ENCODE peak calls at places on chromosomes 16 and 17, in seven cellular contexts. One of them, this sample, is unnamed.

GRCh38 chr17:75835315-75835987 is 8.8 kb downstream of the UNC13D start:
- DNase-seq in GM12878: no peak
- DNase-seq in spleen: no peak
- DNase-seq in stomach: no peak
- DNase-seq in prostate gland: no peak
- DNase-seq in transverse colon: no peak
- DNase-seq in K562: no peak
- DNase-seq in this sample: no peak

GRCh38 chr17:72640415-72641165 is 451.9 kb downstream of the SLC39A11 start:
- DNase-seq in GM12878: no peak
- DNase-seq in spleen: no peak
- DNase-seq in stomach: peak
- DNase-seq in prostate gland: peak
- DNase-seq in transverse colon: peak
- DNase-seq in K562: no peak
- DNase-seq in this sample: no peak

GRCh38 chr16:62213763-62214162 is 177.5 kb upstream of the CDH8 start:
- DNase-seq in GM12878: no peak
- DNase-seq in spleen: no peak
- DNase-seq in stomach: no peak
- DNase-seq in prostate gland: no peak
- DNase-seq in transverse colon: no peak
- DNase-seq in K562: no peak
- DNase-seq in this sample: no peak

GRCh38 chr16:19282101-19282500 is 3.4 kb upstream of the CLEC19A start:
- DNase-seq in GM12878: no peak
- DNase-seq in spleen: no peak
- DNase-seq in stomach: no peak
- DNase-seq in prostate gland: no peak
- DNase-seq in transverse colon: no peak
- DNase-seq in K562: no peak
- DNase-seq in this sample: no peak

GRCh38 chr16:83940630-83941378 is 12.2 kb upstream of the OSGIN1 start:
- DNase-seq in GM12878: no peak
- DNase-seq in spleen: no peak
- DNase-seq in stomach: no peak
- DNase-seq in prostate gland: no peak
- DNase-seq in transverse colon: no peak
- DNase-seq in K562: no peak
- DNase-seq in this sample: no peak

GRCh38 chr17:66451188-66452149 is 149.1 kb downstream of the PRKCA start:
- DNase-seq in GM12878: no peak
- DNase-seq in spleen: no peak
- DNase-seq in stomach: peak
- DNase-seq in prostate gland: no peak
- DNase-seq in transverse colon: peak
- DNase-seq in K562: peak
- DNase-seq in this sample: no peak

GRCh38 chr17:64547354-64547753 is 40.6 kb downstream of the CEP95 start:
- DNase-seq in GM12878: no peak
- DNase-seq in spleen: no peak
- DNase-seq in stomach: no peak
- DNase-seq in prostate gland: no peak
- DNase-seq in transverse colon: no peak
- DNase-seq in K562: peak
- DNase-seq in this sample: no peak

GRCh38 chr16:54886078-54886477 is 44.6 kb upstream of the IRX5 start:
- DNase-seq in GM12878: no peak
- DNase-seq in spleen: no peak
- DNase-seq in stomach: no peak
- DNase-seq in prostate gland: no peak
- DNase-seq in transverse colon: no peak
- DNase-seq in K562: peak
- DNase-seq in this sample: no peak

GRCh38 chr16:52812945-52813556 is 239.6 kb downstream of the CHD9NB start:
- DNase-seq in GM12878: no peak
- DNase-seq in spleen: no peak
- DNase-seq in stomach: no peak
- DNase-seq in prostate gland: no peak
- DNase-seq in transverse colon: no peak
- DNase-seq in K562: peak
- DNase-seq in this sample: no peak

GRCh38 chr17:48176456-48176855 is 68.9 kb downstream of the SNX11 start:
- DNase-seq in GM12878: no peak
- DNase-seq in spleen: no peak
- DNase-seq in stomach: no peak
- DNase-seq in prostate gland: no peak
- DNase-seq in transverse colon: no peak
- DNase-seq in K562: no peak
- DNase-seq in this sample: no peak

GRCh38 chr17:68458260-68459029 is 1.1 kb upstream of the WIPI1 start:
- DNase-seq in GM12878: no peak
- DNase-seq in spleen: no peak
- DNase-seq in stomach: no peak
- DNase-seq in prostate gland: no peak
- DNase-seq in transverse colon: no peak
- DNase-seq in K562: no peak
- DNase-seq in this sample: no peak

GRCh38 chr17:34306466-34306865 is 12.8 kb upstream of the CCL8 start:
- DNase-seq in GM12878: no peak
- DNase-seq in spleen: no peak
- DNase-seq in stomach: no peak
- DNase-seq in prostate gland: no peak
- DNase-seq in transverse colon: no peak
- DNase-seq in K562: peak
- DNase-seq in this sample: peak

GRCh38 chr17:28133562-28133970 is 91.1 kb downstream of the NLK start:
- DNase-seq in GM12878: no peak
- DNase-seq in spleen: no peak
- DNase-seq in stomach: no peak
- DNase-seq in prostate gland: no peak
- DNase-seq in transverse colon: no peak
- DNase-seq in K562: no peak
- DNase-seq in this sample: no peak

GRCh38 chr17:29115906-29116651 is 64.1 kb downstream of the MYO18A start:
- DNase-seq in GM12878: no peak
- DNase-seq in spleen: no peak
- DNase-seq in stomach: no peak
- DNase-seq in prostate gland: no peak
- DNase-seq in transverse colon: no peak
- DNase-seq in K562: peak
- DNase-seq in this sample: no peak

GRCh38 chr17:74975943-74976342 is 3.4 kb upstream of the HID1 start:
- DNase-seq in GM12878: no peak
- DNase-seq in spleen: no peak
- DNase-seq in stomach: no peak
- DNase-seq in prostate gland: no peak
- DNase-seq in transverse colon: no peak
- DNase-seq in K562: no peak
- DNase-seq in this sample: no peak

GRCh38 chr17:61009619-61010018 is 332.0 kb downstream of the BCAS3 start:
- DNase-seq in GM12878: peak
- DNase-seq in spleen: no peak
- DNase-seq in stomach: no peak
- DNase-seq in prostate gland: no peak
- DNase-seq in transverse colon: no peak
- DNase-seq in K562: no peak
- DNase-seq in this sample: no peak

GRCh38 chr17:79706931-79707382 is 23.8 kb upstream of the ENPP7 start:
- DNase-seq in GM12878: no peak
- DNase-seq in spleen: no peak
- DNase-seq in stomach: no peak
- DNase-seq in prostate gland: no peak
- DNase-seq in transverse colon: peak
- DNase-seq in K562: no peak
- DNase-seq in this sample: no peak

GRCh38 chr16:88453621-88454314 is 688 bp downstream of the ZFPM1 start:
- DNase-seq in GM12878: no peak
- DNase-seq in spleen: peak
- DNase-seq in stomach: no peak
- DNase-seq in prostate gland: no peak
- DNase-seq in transverse colon: no peak
- DNase-seq in K562: peak
- DNase-seq in this sample: no peak

DNA sequence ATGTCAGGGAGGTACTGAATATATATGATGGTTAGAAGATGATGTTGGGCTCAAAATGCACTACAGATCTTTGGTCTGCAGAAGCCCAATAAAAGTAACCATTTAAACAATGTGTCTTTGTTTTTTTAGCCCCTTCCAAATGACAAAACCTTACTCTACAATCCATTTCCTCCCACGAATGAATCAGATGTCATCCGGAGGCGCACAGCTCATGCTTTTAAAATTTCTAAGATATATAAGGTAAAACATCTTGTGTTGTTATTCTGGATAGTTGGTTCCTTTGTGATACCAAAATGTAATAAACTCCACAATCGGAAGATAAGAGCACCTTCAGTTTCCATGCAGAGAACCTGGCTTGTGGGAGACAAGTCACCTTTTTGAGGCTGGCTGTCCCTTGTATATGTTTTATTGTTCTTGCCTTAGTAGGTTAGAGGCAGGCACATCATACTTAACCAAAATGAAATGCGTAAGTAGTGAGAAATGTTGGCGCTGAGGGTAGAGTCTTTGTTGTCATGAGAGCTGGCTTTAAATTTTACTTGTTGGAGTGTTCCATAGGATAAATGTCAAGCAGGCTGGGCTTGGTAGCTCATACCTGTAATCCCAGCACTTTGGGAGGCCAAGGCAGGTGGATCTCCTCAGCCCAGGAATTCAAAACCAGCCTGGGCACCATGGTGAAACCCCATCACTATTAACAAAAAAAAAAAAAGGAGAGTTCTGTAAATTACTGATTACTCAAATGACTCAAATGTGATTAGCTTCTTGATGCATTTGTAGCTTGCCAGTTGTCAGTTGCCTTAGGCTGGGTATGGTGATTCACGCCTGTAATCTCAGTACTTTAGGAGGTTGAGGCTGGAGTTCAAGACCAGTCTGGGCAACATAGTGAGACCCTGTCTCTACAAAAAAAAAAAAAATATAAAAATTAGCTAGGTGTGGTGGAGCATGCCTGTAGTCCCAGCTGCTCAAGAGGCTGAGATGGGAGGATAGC is 19.7 kb upstream of the SNTB2 start:
- DNase-seq in GM12878: no peak
- DNase-seq in spleen: no peak
- DNase-seq in stomach: no peak
- DNase-seq in prostate gland: no peak
- DNase-seq in transverse colon: no peak
- DNase-seq in K562: no peak
- DNase-seq in this sample: no peak
- TF ChIP-seq POLR2AphosphoS5 in GM12878: no peak
- TF ChIP-seq POLR2AphosphoS5 in spleen: no peak
- TF ChIP-seq POLR2AphosphoS5 in stomach: no peak
- TF ChIP-seq POLR2AphosphoS5 in prostate gland: no peak
- TF ChIP-seq POLR2AphosphoS5 in transverse colon: no peak
- TF ChIP-seq POLR2AphosphoS5 in K562: no peak
- TF ChIP-seq POLR2AphosphoS5 in this sample: no peak

GRCh38 chr17:50547736-50548083 is 736 bp downstream of the SPATA20 start:
- DNase-seq in GM12878: no peak
- DNase-seq in spleen: no peak
- DNase-seq in stomach: peak
- DNase-seq in prostate gland: no peak
- DNase-seq in transverse colon: peak
- DNase-seq in K562: no peak
- DNase-seq in this sample: no peak
- TF ChIP-seq POLR2A in GM12878: no peak
- TF ChIP-seq POLR2A in spleen: no peak
- TF ChIP-seq POLR2A in stomach: no peak
- TF ChIP-seq POLR2A in prostate gland: no peak
- TF ChIP-seq POLR2A in transverse colon: no peak
- TF ChIP-seq POLR2A in K562: no peak
- TF ChIP-seq POLR2A in this sample: no peak

GRCh38 chr17:10048951-10049350 is 143.9 kb upstream of the RCVRN start:
- DNase-seq in GM12878: no peak
- DNase-seq in spleen: no peak
- DNase-seq in stomach: no peak
- DNase-seq in prostate gland: no peak
- DNase-seq in transverse colon: no peak
- DNase-seq in K562: no peak
- DNase-seq in this sample: no peak

GRCh38 chr17:10041916-10042588 is 137.0 kb upstream of the RCVRN start:
- DNase-seq in GM12878: peak
- DNase-seq in spleen: no peak
- DNase-seq in stomach: no peak
- DNase-seq in prostate gland: no peak
- DNase-seq in transverse colon: no peak
- DNase-seq in K562: no peak
- DNase-seq in this sample: no peak

GRCh38 chr17:10046786-10047609 is 141.9 kb upstream of the RCVRN start:
- DNase-seq in GM12878: peak
- DNase-seq in spleen: no peak
- DNase-seq in stomach: no peak
- DNase-seq in prostate gland: no peak
- DNase-seq in transverse colon: no peak
- DNase-seq in K562: no peak
- DNase-seq in this sample: no peak

GRCh38 chr17:10042589-10043244 is 137.6 kb upstream of the RCVRN start:
- DNase-seq in GM12878: no peak
- DNase-seq in spleen: no peak
- DNase-seq in stomach: no peak
- DNase-seq in prostate gland: no peak
- DNase-seq in transverse colon: no peak
- DNase-seq in K562: no peak
- DNase-seq in this sample: no peak

GRCh38 chr17:10046259-10046658 is 141.2 kb upstream of the RCVRN start:
- DNase-seq in GM12878: no peak
- DNase-seq in spleen: no peak
- DNase-seq in stomach: no peak
- DNase-seq in prostate gland: no peak
- DNase-seq in transverse colon: no peak
- DNase-seq in K562: no peak
- DNase-seq in this sample: no peak
- H3K4me3 ChIP-seq in GM12878: peak
- H3K4me3 ChIP-seq in spleen: no peak
- H3K4me3 ChIP-seq in stomach: no peak
- H3K4me3 ChIP-seq in prostate gland: no peak
- H3K4me3 ChIP-seq in transverse colon: no peak
- H3K4me3 ChIP-seq in K562: no peak
- H3K4me3 ChIP-seq in this sample: no peak

DNA sequence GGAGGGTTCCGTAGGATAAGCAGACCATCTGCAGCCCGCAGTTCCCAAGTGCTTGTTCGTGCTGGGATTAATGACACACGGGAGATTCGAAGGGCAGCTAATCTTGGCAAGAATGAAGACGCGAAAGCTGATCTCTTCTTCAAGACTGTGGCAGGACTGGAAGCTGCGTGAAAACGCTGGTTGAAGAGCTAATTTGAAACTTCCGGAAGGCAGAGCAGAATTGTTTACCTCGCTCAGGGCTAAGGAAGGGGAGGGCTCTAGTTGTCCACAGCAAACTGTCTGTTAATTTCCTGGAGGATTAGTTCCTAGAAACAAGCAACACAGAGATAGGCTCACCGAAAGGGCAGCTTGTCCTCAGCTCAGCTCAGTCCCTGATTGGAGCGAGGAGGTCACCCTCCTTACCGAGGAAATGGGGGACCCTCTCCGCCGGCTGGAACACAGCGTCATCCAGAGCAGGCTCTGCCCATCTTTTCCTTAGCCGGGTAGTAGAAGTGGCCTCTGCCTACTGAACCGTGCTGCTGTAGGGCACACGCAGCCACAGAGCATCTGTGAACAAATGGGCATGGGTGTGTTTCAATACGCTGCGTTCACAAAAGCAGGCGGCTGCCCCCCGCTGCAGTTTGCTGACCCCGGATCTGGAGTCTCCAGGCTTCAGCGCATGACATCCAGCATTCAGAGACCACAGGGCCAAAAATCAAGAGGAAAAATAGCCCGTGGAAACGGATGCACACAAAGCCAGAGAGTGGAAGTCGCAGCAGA is 16.7 kb upstream of the BAIAP2 start:
- DNase-seq in GM12878: peak
- DNase-seq in spleen: peak
- DNase-seq in stomach: no peak
- DNase-seq in prostate gland: peak
- DNase-seq in transverse colon: peak
- DNase-seq in K562: peak
- DNase-seq in this sample: no peak
- TF ChIP-seq POLR2AphosphoS5 in GM12878: peak
- TF ChIP-seq POLR2AphosphoS5 in spleen: peak
- TF ChIP-seq POLR2AphosphoS5 in stomach: no peak
- TF ChIP-seq POLR2AphosphoS5 in prostate gland: peak
- TF ChIP-seq POLR2AphosphoS5 in transverse colon: peak
- TF ChIP-seq POLR2AphosphoS5 in K562: peak
- TF ChIP-seq POLR2AphosphoS5 in this sample: peak